ENCODE peak calls at places on chromosomes 16 and 17, in six cellular contexts. F, Z, O, J, L and G are unnamed samples.

GRCh38 chr17:80940171-80941123 is 51.2 kb upstream of the CHMP6 start:
- DNase-seq in J (no peak), O (no peak), L (no peak), F (no peak), Z (no peak), G (no peak)

GRCh38 chr17:59435238-59435637 is 103.8 kb downstream of the YPEL2 start:
- DNase-seq in F (peak; percentile 78), J (no peak), Z (no peak), O (peak; percentile 81), L (peak; percentile 37), G (no peak)

GRCh38 chr17:39737761-39738567 is at the start of gene GRB7:
- DNase-seq in L (no peak), Z (no peak), J (peak; percentile 94), F (no peak), O (no peak), G (no peak)

GRCh38 chr17:77946900-77947643 is 11.4 kb upstream of the TNRC6C start:
- DNase-seq in Z (no peak), O (no peak), L (no peak), J (no peak), F (no peak), G (no peak)

GRCh38 chr17:50769884-50770283 is 2.6 kb upstream of the ANKRD40CL start:
- DNase-seq in J (no peak), L (no peak), F (no peak), Z (no peak), O (no peak), G (no peak)

GRCh38 chr16:20393801-20394637 is 10.5 kb downstream of the PDILT start:
- DNase-seq in J (peak; percentile 64), L (no peak), F (no peak), O (no peak), Z (no peak), G (peak; percentile 1)

GRCh38 chr17:5530265-5530782 is 44.0 kb downstream of the MIS12 start:
- DNase-seq in O (no peak), J (no peak), F (no peak), L (no peak), Z (no peak), G (no peak)

GRCh38 chr16:66324785-66325184 is 41.7 kb upstream of the CDH5 start:
- DNase-seq in L (no peak), Z (peak; percentile 83), O (no peak), F (no peak), J (no peak), G (peak; percentile 63)

GRCh38 chr17:32342603-32343325 is 791 bp upstream of the C17orf75 start:
- DNase-seq in Z (no peak), J (no peak), L (no peak), O (no peak), F (no peak), G (no peak)

GRCh38 chr17:8056232-8056975 is 17.5 kb downstream of the ALOX15B start:
- DNase-seq in O (peak; percentile 83), L (peak; percentile 67), J (peak; percentile 81), Z (peak; percentile 45), F (no peak), G (peak; percentile 32)